ENCODE peak calls at places on chromosome 22, in seven cellular contexts. S is amniotic epithelial cell, K is Peyer's patch, J is HTR-8/SVneo, Z is foreskin melanocyte, H is EH, M is NCI-H345. F is an unnamed sample.

GRCh38 chr22:29105468-29105867 is 32.6 kb downstream of the KREMEN1 start:
- DNase-seq in S (peak; percentile 86), M (no peak), H (peak; percentile 7), K (no peak), J (no peak), Z (no peak), F (no peak)

GRCh38 chr22:19951351-19951750 is 9.7 kb upstream of the TXNRD2 start:
- DNase-seq in S (no peak), J (no peak), K (no peak), M (no peak), Z (peak; percentile 71), H (no peak), F (no peak)

GRCh38 chr22:23685205-23685784 is 5.5 kb upstream of the RGL4 start:
- DNase-seq in K (no peak), J (no peak), M (no peak), H (peak; percentile 50), Z (no peak), S (peak; percentile 27), F (peak; percentile 28)

GRCh38 chr22:29912605-29913398 is 29.8 kb downstream of the MTMR3 start:
- DNase-seq in M (no peak), H (peak; percentile 85), J (no peak), K (no peak), Z (peak; percentile 40), S (peak; percentile 84), F (peak; percentile 72)

GRCh38 chr22:50563410-50564160 is 866 bp upstream of the SYCE3 start:
- DNase-seq in J (no peak), H (no peak), M (no peak), Z (no peak), S (no peak), K (no peak), F (no peak)

GRCh38 chr22:42800731-42801536 is 56.1 kb downstream of the ARFGAP3 start:
- DNase-seq in S (no peak), M (peak; percentile 64), H (no peak), J (no peak), K (no peak), Z (no peak), F (no peak)

GRCh38 chr22:27241430-27242110 is 560.0 kb downstream of the MN1 start:
- DNase-seq in J (no peak), S (no peak), K (no peak), H (peak; percentile 26), M (no peak), Z (no peak), F (peak; percentile 73)

GRCh38 chr22:43829904-43830851 is 18.1 kb upstream of the EFCAB6 start:
- DNase-seq in H (no peak), S (peak; percentile 64), M (peak; percentile 40), K (no peak), Z (no peak), J (no peak), F (no peak)

GRCh38 chr22:30044369-30044768 is 35.9 kb upstream of the HORMAD2 start:
- DNase-seq in K (no peak), S (peak; percentile 51), J (peak; percentile 48), Z (peak; percentile 7), H (peak; percentile 89), M (peak; percentile 11), F (peak; percentile 84)

GRCh38 chr22:49629586-49630447 is 197.9 kb downstream of the BRD1 start:
- DNase-seq in S (no peak), J (no peak), M (peak; percentile 68), K (no peak), Z (no peak), H (no peak), F (peak; percentile 78)

GRCh38 chr22:40485813-40486610 is 115.6 kb downstream of the SGSM3 start:
- DNase-seq in K (no peak), H (peak; percentile 59), Z (no peak), J (no peak), M (no peak), S (peak; percentile 56), F (no peak)

GRCh38 chr22:38879102-38879729 is 7.2 kb upstream of the CBX6 start:
- DNase-seq in Z (no peak), H (peak; percentile 11), S (no peak), J (no peak), K (no peak), M (no peak), F (no peak)

GRCh38 chr22:26681395-26681821 is 24.0 kb downstream of the MIAT start:
- DNase-seq in K (no peak), Z (no peak), H (peak; percentile 87), J (peak; percentile 43), M (no peak), S (peak; percentile 97), F (peak; percentile 32)

GRCh38 chr22:44924098-44924497 is 85.7 kb downstream of the PHF21B start:
- DNase-seq in Z (no peak), H (no peak), S (no peak), K (no peak), J (no peak), M (no peak), F (no peak)

GRCh38 chr22:22590136-22590891 is 31.2 kb upstream of the PRAME start:
- DNase-seq in Z (no peak), H (no peak), K (no peak), S (no peak), J (no peak), M (no peak), F (no peak)

GRCh38 chr22:18068381-18068988 is 9.3 kb upstream of the PEX26 start:
- DNase-seq in S (no peak), K (no peak), M (no peak), J (no peak), Z (no peak), H (peak; percentile 91), F (peak; percentile 22)

GRCh38 chr22:47334596-47334995 is 572.1 kb downstream of the TBC1D22A start:
- DNase-seq in Z (no peak), S (no peak), K (no peak), H (no peak), M (no peak), J (no peak), F (no peak)

GRCh38 chr22:19138217-19139000 is 6.0 kb downstream of the ESS2 start:
- DNase-seq in J (no peak), M (no peak), H (no peak), Z (no peak), K (no peak), S (no peak), F (no peak)

GRCh38 chr22:39117585-39118191 is 20.6 kb downstream of the APOBEC3H start:
- DNase-seq in Z (peak; percentile 23), H (peak; percentile 53), K (peak; percentile 82), J (peak; percentile 39), M (peak; percentile 4), S (peak; percentile 30), F (peak; percentile 13)

GRCh38 chr22:36267058-36267457 is 14.1 kb downstream of the APOL1 start:
- DNase-seq in K (no peak), M (no peak), Z (no peak), H (peak; percentile 16), S (no peak), J (no peak), F (no peak)

GRCh38 chr22:20160041-20160440 is 9.2 kb upstream of the CCDC188 start:
- DNase-seq in S (no peak), K (no peak), J (no peak), Z (no peak), H (no peak), M (no peak), F (no peak)

GRCh38 chr22:47165338-47165931 is 403.0 kb downstream of the TBC1D22A start:
- DNase-seq in J (no peak), S (no peak), Z (no peak), H (no peak), K (no peak), M (peak; percentile 35), F (no peak)

GRCh38 chr22:40121463-40121862 is 56.3 kb upstream of the TNRC6B start:
- DNase-seq in H (no peak), M (no peak), Z (no peak), S (no peak), J (no peak), K (no peak), F (no peak)

GRCh38 chr22:17773606-17774205 is 563 bp downstream of the BID start:
- DNase-seq in H (peak; percentile 44), J (no peak), K (peak; percentile 53), M (peak; percentile 56), S (peak; percentile 20), Z (no peak), F (peak; percentile 66)

GRCh38 chr22:38733329-38734202 is 22.2 kb downstream of the SUN2 start:
- DNase-seq in M (peak; percentile 45), Z (no peak), H (peak; percentile 43), J (peak; percentile 35), K (peak; percentile 56), S (peak; percentile 90), F (peak; percentile 39)

GRCh38 chr22:32558681-32559355 is 84.2 kb downstream of the FBXO7 start:
- DNase-seq in Z (no peak), M (no peak), K (no peak), S (peak; percentile 35), J (peak; percentile 63), H (peak; percentile 85), F (peak; percentile 98)

GRCh38 chr22:29370556-29370955 is 17.8 kb downstream of the AP1B1 start:
- DNase-seq in J (no peak), M (no peak), Z (no peak), H (no peak), S (no peak), K (no peak), F (no peak)

F was measured in Daoy.